ENCODE peak calls at places on chromosomes 3 and 15, in eight cellular contexts. A is B cell, F is HTR-8/SVneo, Z is adrenal gland, E is nephron progenitor cell, V is midbrain, S is ovary, G is neuronal stem cell. P is an unnamed sample.

GRCh38 chr15:78063966-78064365 is 13.5 kb downstream of the TBC1D2B start:
- DNase-seq in A (no peak), V (no peak), F (no peak), Z (peak; percentile 59), S (no peak), G (no peak), E (no peak), P (no peak)

GRCh38 chr15:68795298-68795848 is 25.3 kb downstream of the ANP32A start:
- DNase-seq in E (peak; percentile 81), V (peak; percentile 93), Z (peak; percentile 94), S (peak; percentile 76), A (peak; percentile 75), G (peak; percentile 78), F (no peak), P (no peak)

GRCh38 chr3:67593761-67594234 is 60.6 kb downstream of the SUCLG2 start:
- DNase-seq in F (no peak), S (no peak), A (no peak), Z (no peak), E (no peak), V (no peak), G (no peak), P (no peak)

GRCh38 chr3:159928692-159929091 is 59.9 kb upstream of the IL12A start:
- DNase-seq in S (no peak), G (no peak), A (no peak), E (no peak), Z (no peak), F (peak; percentile 79), V (no peak), P (no peak)

GRCh38 chr3:880371-880770 is 212.5 kb upstream of the CNTN6 start:
- DNase-seq in E (no peak), Z (no peak), V (no peak), S (no peak), F (no peak), A (no peak), G (peak; percentile 9), P (no peak)

GRCh38 chr3:12892840-12893189 is 51.5 kb upstream of the RPL32 start:
- DNase-seq in F (no peak), E (no peak), S (no peak), V (no peak), Z (no peak), A (no peak), G (no peak), P (no peak)

GRCh38 chr15:76978522-76979330 is 16.2 kb upstream of the PSTPIP1 start:
- DNase-seq in G (no peak), E (no peak), Z (no peak), V (no peak), A (no peak), S (no peak), F (no peak), P (no peak)

GRCh38 chr15:36498922-36499321 is 80.5 kb upstream of the CDIN1 start:
- DNase-seq in V (no peak), Z (no peak), S (no peak), A (no peak), E (no peak), G (no peak), F (no peak), P (no peak)

GRCh38 chr15:94443156-94443555 is 211.8 kb downstream of the MCTP2 start:
- DNase-seq in S (no peak), V (no peak), E (no peak), F (no peak), Z (no peak), G (no peak), A (no peak), P (no peak)

GRCh38 chr3:121430816-121431215 is 115.0 kb downstream of the POLQ start:
- DNase-seq in V (no peak), Z (no peak), G (no peak), E (no peak), F (no peak), S (no peak), A (no peak), P (no peak)

GRCh38 chr3:126716057-126716456 is 12.0 kb downstream of the CHCHD6 start:
- DNase-seq in G (no peak), A (no peak), Z (no peak), F (no peak), V (no peak), E (no peak), S (no peak), P (no peak)

GRCh38 chr3:189001559-189001958 is 170.2 kb upstream of the TPRG1 start:
- DNase-seq in V (no peak), A (no peak), S (no peak), E (no peak), G (no peak), Z (no peak), F (peak; percentile 15), P (no peak)

GRCh38 chr15:99224815-99225214 is 24.6 kb downstream of the TTC23 start:
- DNase-seq in F (no peak), Z (no peak), V (no peak), A (no peak), G (no peak), S (no peak), E (no peak), P (no peak)

GRCh38 chr15:73924258-73924921 is 1.9 kb upstream of the LOXL1 start:
- DNase-seq in V (peak; percentile 30), G (no peak), F (peak; percentile 78), Z (no peak), S (peak; percentile 42), E (peak; percentile 31), A (no peak), P (no peak)

GRCh38 chr15:60426870-60427528 is 29.2 kb upstream of the ANXA2 start:
- DNase-seq in F (no peak), V (no peak), A (no peak), E (no peak), G (no peak), S (no peak), Z (no peak), P (no peak)

GRCh38 chr3:172635588-172635987 is 75.3 kb downstream of the NCEH1 start:
- DNase-seq in Z (no peak), E (no peak), V (no peak), F (no peak), A (no peak), S (no peak), G (no peak), P (no peak)

GRCh38 chr3:103112273-103112672 is 677.5 kb downstream of the ZPLD1 start:
- DNase-seq in S (no peak), A (no peak), G (no peak), V (no peak), Z (no peak), F (no peak), E (no peak), P (no peak)

GRCh38 chr15:40843885-40844542 is at the start of gene SPINT1:
- DNase-seq in S (no peak), V (no peak), F (no peak), Z (no peak), E (peak; percentile 65), A (peak; percentile 76), G (no peak), P (peak; percentile 59)

GRCh38 chr3:13549513-13550256 is 760 bp downstream of the FBLN2 start:
- DNase-seq in F (no peak), V (no peak), Z (no peak), E (no peak), A (peak; percentile 67), G (no peak), S (no peak), P (no peak)

GRCh38 chr3:141085331-141086047 is 34.3 kb downstream of the SPSB4 start:
- DNase-seq in G (no peak), F (no peak), S (no peak), E (no peak), V (no peak), Z (no peak), A (no peak), P (no peak)

GRCh38 chr3:195738274-195739044 is 17.7 kb downstream of the MUC20 start:
- DNase-seq in F (no peak), E (no peak), G (no peak), Z (no peak), V (no peak), A (no peak), S (no peak), P (no peak)

GRCh38 chr3:37223084-37223975 is 48.9 kb upstream of the LRRFIP2 start:
- DNase-seq in G (no peak), F (no peak), V (no peak), A (no peak), E (no peak), S (no peak), Z (no peak), P (no peak)

GRCh38 chr3:51931756-51932155 is 9.9 kb downstream of the RRP9 start:
- DNase-seq in A (no peak), E (no peak), Z (no peak), V (no peak), S (no peak), G (no peak), F (no peak), P (no peak)

GRCh38 chr3:146701246-146701645 is 96.1 kb upstream of the PLSCR5 start:
- DNase-seq in G (no peak), Z (no peak), F (no peak), S (no peak), E (no peak), V (no peak), A (no peak), P (no peak)

GRCh38 chr15:77966540-77967290 is 110.8 kb downstream of the TBC1D2B start:
- DNase-seq in S (no peak), G (no peak), E (peak; percentile 59), A (peak; percentile 68), F (peak; percentile 46), Z (peak; percentile 71), V (peak; percentile 52), P (peak; percentile 24)

GRCh38 chr3:27557411-27557810 is 73.2 kb upstream of the SLC4A7 start:
- DNase-seq in G (no peak), Z (no peak), F (no peak), A (no peak), E (no peak), S (no peak), V (no peak), P (no peak)

GRCh38 chr3:72627276-72627675 is 221.0 kb downstream of the SHQ1 start:
- DNase-seq in E (no peak), G (no peak), A (no peak), Z (no peak), F (no peak), V (no peak), S (no peak), P (no peak)

GRCh38 chr3:150146891-150147761 is 176.4 kb upstream of the PFN2 start:
- DNase-seq in E (no peak), Z (no peak), G (no peak), V (no peak), S (peak; percentile 37), F (peak; percentile 67), A (no peak), P (no peak)

GRCh38 chr15:92409521-92409920 is 15.8 kb downstream of the ST8SIA2 start:
- DNase-seq in E (no peak), F (no peak), S (no peak), V (no peak), G (no peak), A (no peak), Z (no peak), P (no peak)

GRCh38 chr3:158802399-158803023 is 657 bp downstream of the MFSD1 start:
- DNase-seq in A (peak; percentile 46), G (no peak), F (no peak), Z (no peak), E (no peak), S (no peak), V (no peak), P (no peak)

GRCh38 chr3:177102526-177102925 is 94.8 kb downstream of the TBL1XR1 start:
- DNase-seq in E (no peak), F (peak; percentile 6), Z (no peak), S (no peak), A (no peak), G (no peak), V (no peak), P (no peak)

GRCh38 chr3:12323237-12323636 is 34.4 kb downstream of the PPARG start:
- DNase-seq in E (no peak), V (no peak), Z (no peak), A (no peak), S (no peak), F (no peak), G (no peak), P (no peak)

GRCh38 chr15:78382114-78382886 is 42.1 kb downstream of the CRABP1 start:
- DNase-seq in A (no peak), S (no peak), Z (no peak), F (no peak), V (no peak), E (no peak), G (no peak), P (no peak)

GRCh38 chr3:187522293-187522692 is 147.9 kb downstream of the SST start:
- DNase-seq in A (no peak), F (no peak), S (no peak), Z (no peak), G (no peak), V (no peak), E (no peak), P (no peak)

P was measured in K562.